ENCODE peak calls at places on chromosomes 3 and 15, in six cellular contexts. One of them, this sample, is unnamed.

GRCh38 chr3:46368569-46368968 is 2.2 kb upstream of the CCR5 start:
- DNase-seq in heart left ventricle: peak; percentile 83
- DNase-seq in heart right ventricle: peak; percentile 46
- DNase-seq in uterus: no peak
- DNase-seq in PC-3: peak; percentile 68
- DNase-seq in suprapubic skin: no peak
- DNase-seq in this sample: no peak

GRCh38 chr3:178947738-178948137 is 123.9 kb downstream of the ZMAT3 start:
- DNase-seq in heart left ventricle: no peak
- DNase-seq in heart right ventricle: no peak
- DNase-seq in uterus: no peak
- DNase-seq in PC-3: no peak
- DNase-seq in suprapubic skin: no peak
- DNase-seq in this sample: no peak

GRCh38 chr15:69973102-69973714 is 124.5 kb downstream of the TLE3 start:
- DNase-seq in heart left ventricle: no peak
- DNase-seq in heart right ventricle: no peak
- DNase-seq in uterus: no peak
- DNase-seq in PC-3: peak; percentile 85
- DNase-seq in suprapubic skin: no peak
- DNase-seq in this sample: no peak

GRCh38 chr15:35606345-35606744 is 60.4 kb upstream of the DPH6 start:
- DNase-seq in heart left ventricle: no peak
- DNase-seq in heart right ventricle: no peak
- DNase-seq in uterus: no peak
- DNase-seq in PC-3: no peak
- DNase-seq in suprapubic skin: no peak
- DNase-seq in this sample: no peak

GRCh38 chr3:124535306-124535705 is 194.9 kb upstream of the UMPS start:
- DNase-seq in heart left ventricle: no peak
- DNase-seq in heart right ventricle: no peak
- DNase-seq in uterus: no peak
- DNase-seq in PC-3: no peak
- DNase-seq in suprapubic skin: no peak
- DNase-seq in this sample: no peak

GRCh38 chr3:62678841-62679240 is 196.4 kb downstream of the CADPS start:
- DNase-seq in heart left ventricle: no peak
- DNase-seq in heart right ventricle: no peak
- DNase-seq in uterus: no peak
- DNase-seq in PC-3: no peak
- DNase-seq in suprapubic skin: no peak
- DNase-seq in this sample: no peak

GRCh38 chr3:125054436-125055164 is 1.2 kb downstream of the HEG1 start:
- DNase-seq in heart left ventricle: no peak
- DNase-seq in heart right ventricle: no peak
- DNase-seq in uterus: no peak
- DNase-seq in PC-3: peak; percentile 38
- DNase-seq in suprapubic skin: no peak
- DNase-seq in this sample: no peak

GRCh38 chr3:182284793-182285192 is 508.5 kb upstream of the ATP11B start:
- DNase-seq in heart left ventricle: no peak
- DNase-seq in heart right ventricle: no peak
- DNase-seq in uterus: no peak
- DNase-seq in PC-3: peak; percentile 82
- DNase-seq in suprapubic skin: no peak
- DNase-seq in this sample: no peak

GRCh38 chr15:91593081-91593480 is 260.4 kb upstream of the SLCO3A1 start:
- DNase-seq in heart left ventricle: no peak
- DNase-seq in heart right ventricle: no peak
- DNase-seq in uterus: no peak
- DNase-seq in PC-3: no peak
- DNase-seq in suprapubic skin: no peak
- DNase-seq in this sample: no peak

GRCh38 chr15:48040166-48040817 is 80.5 kb upstream of the SLC24A5 start:
- DNase-seq in heart left ventricle: no peak
- DNase-seq in heart right ventricle: no peak
- DNase-seq in uterus: no peak
- DNase-seq in PC-3: no peak
- DNase-seq in suprapubic skin: no peak
- DNase-seq in this sample: no peak

GRCh38 chr15:101055411-101055810 is 136.3 kb downstream of the LRRK1 start:
- DNase-seq in heart left ventricle: no peak
- DNase-seq in heart right ventricle: no peak
- DNase-seq in uterus: no peak
- DNase-seq in PC-3: no peak
- DNase-seq in suprapubic skin: no peak
- DNase-seq in this sample: no peak

GRCh38 chr15:99604865-99605264 is 39.1 kb downstream of the MEF2A start:
- DNase-seq in heart left ventricle: no peak
- DNase-seq in heart right ventricle: no peak
- DNase-seq in uterus: no peak
- DNase-seq in PC-3: no peak
- DNase-seq in suprapubic skin: no peak
- DNase-seq in this sample: no peak

GRCh38 chr3:105398407-105398806 is 31.7 kb downstream of the ALCAM start:
- DNase-seq in heart left ventricle: no peak
- DNase-seq in heart right ventricle: no peak
- DNase-seq in uterus: no peak
- DNase-seq in PC-3: peak; percentile 26
- DNase-seq in suprapubic skin: no peak
- DNase-seq in this sample: no peak

GRCh38 chr3:194860725-194861124 is 175.0 kb downstream of the FAM43A start:
- DNase-seq in heart left ventricle: no peak
- DNase-seq in heart right ventricle: no peak
- DNase-seq in uterus: no peak
- DNase-seq in PC-3: peak; percentile 26
- DNase-seq in suprapubic skin: no peak
- DNase-seq in this sample: no peak

GRCh38 chr3:4235690-4236089 is 67.5 kb upstream of the SETMAR start:
- DNase-seq in heart left ventricle: no peak
- DNase-seq in heart right ventricle: no peak
- DNase-seq in uterus: no peak
- DNase-seq in PC-3: no peak
- DNase-seq in suprapubic skin: no peak
- DNase-seq in this sample: no peak

GRCh38 chr15:64137226-64137833 is 14.2 kb upstream of the SNX22 start:
- DNase-seq in heart left ventricle: no peak
- DNase-seq in heart right ventricle: no peak
- DNase-seq in uterus: no peak
- DNase-seq in PC-3: no peak
- DNase-seq in suprapubic skin: no peak
- DNase-seq in this sample: no peak

GRCh38 chr3:8644748-8645390 is at the start of gene SSUH2:
- DNase-seq in heart left ventricle: no peak
- DNase-seq in heart right ventricle: no peak
- DNase-seq in uterus: no peak
- DNase-seq in PC-3: no peak
- DNase-seq in suprapubic skin: no peak
- DNase-seq in this sample: no peak

GRCh38 chr15:81270781-81271491 is 53.0 kb downstream of the STARD5 start:
- DNase-seq in heart left ventricle: no peak
- DNase-seq in heart right ventricle: no peak
- DNase-seq in uterus: no peak
- DNase-seq in PC-3: peak; percentile 31
- DNase-seq in suprapubic skin: no peak
- DNase-seq in this sample: no peak

GRCh38 chr3:122794779-122795673 is at the start of gene SLC49A4:
- DNase-seq in heart left ventricle: peak; percentile 90
- DNase-seq in heart right ventricle: peak; percentile 80
- DNase-seq in uterus: peak; percentile 74
- DNase-seq in PC-3: peak; percentile 89
- DNase-seq in suprapubic skin: peak; percentile 84
- DNase-seq in this sample: peak; percentile 69

GRCh38 chr3:31832576-31832975 is 148.5 kb downstream of the OSBPL10 start:
- DNase-seq in heart left ventricle: no peak
- DNase-seq in heart right ventricle: no peak
- DNase-seq in uterus: no peak
- DNase-seq in PC-3: no peak
- DNase-seq in suprapubic skin: no peak
- DNase-seq in this sample: no peak

GRCh38 chr3:10373686-10374261 is 52.9 kb upstream of the SEC13 start:
- DNase-seq in heart left ventricle: no peak
- DNase-seq in heart right ventricle: no peak
- DNase-seq in uterus: no peak
- DNase-seq in PC-3: peak; percentile 37
- DNase-seq in suprapubic skin: no peak
- DNase-seq in this sample: no peak

GRCh38 chr15:79116771-79117170 is 26.2 kb upstream of the RASGRF1 start:
- DNase-seq in heart left ventricle: no peak
- DNase-seq in heart right ventricle: no peak
- DNase-seq in uterus: no peak
- DNase-seq in PC-3: no peak
- DNase-seq in suprapubic skin: no peak
- DNase-seq in this sample: no peak

GRCh38 chr3:189720746-189721426 is 89.7 kb downstream of the TP63 start:
- DNase-seq in heart left ventricle: no peak
- DNase-seq in heart right ventricle: no peak
- DNase-seq in uterus: no peak
- DNase-seq in PC-3: no peak
- DNase-seq in suprapubic skin: no peak
- DNase-seq in this sample: no peak

GRCh38 chr15:78565951-78566774 is 843 bp downstream of the CHRNA5 start:
- DNase-seq in heart left ventricle: no peak
- DNase-seq in heart right ventricle: no peak
- DNase-seq in uterus: no peak
- DNase-seq in PC-3: peak; percentile 56
- DNase-seq in suprapubic skin: no peak
- DNase-seq in this sample: no peak

GRCh38 chr3:62587579-62588031 is 214.3 kb upstream of the FEZF2 start:
- DNase-seq in heart left ventricle: no peak
- DNase-seq in heart right ventricle: no peak
- DNase-seq in uterus: no peak
- DNase-seq in PC-3: peak; percentile 69
- DNase-seq in suprapubic skin: no peak
- DNase-seq in this sample: peak; percentile 74

GRCh38 chr3:182979719-182980191 is 583 bp downstream of the DCUN1D1 start:
- DNase-seq in heart left ventricle: no peak
- DNase-seq in heart right ventricle: no peak
- DNase-seq in uterus: no peak
- DNase-seq in PC-3: peak; percentile 37
- DNase-seq in suprapubic skin: no peak
- DNase-seq in this sample: no peak

GRCh38 chr15:40582726-40583246 is 11.3 kb upstream of the KNL1 start:
- DNase-seq in heart left ventricle: no peak
- DNase-seq in heart right ventricle: no peak
- DNase-seq in uterus: no peak
- DNase-seq in PC-3: peak; percentile 59
- DNase-seq in suprapubic skin: no peak
- DNase-seq in this sample: no peak

DNA sequence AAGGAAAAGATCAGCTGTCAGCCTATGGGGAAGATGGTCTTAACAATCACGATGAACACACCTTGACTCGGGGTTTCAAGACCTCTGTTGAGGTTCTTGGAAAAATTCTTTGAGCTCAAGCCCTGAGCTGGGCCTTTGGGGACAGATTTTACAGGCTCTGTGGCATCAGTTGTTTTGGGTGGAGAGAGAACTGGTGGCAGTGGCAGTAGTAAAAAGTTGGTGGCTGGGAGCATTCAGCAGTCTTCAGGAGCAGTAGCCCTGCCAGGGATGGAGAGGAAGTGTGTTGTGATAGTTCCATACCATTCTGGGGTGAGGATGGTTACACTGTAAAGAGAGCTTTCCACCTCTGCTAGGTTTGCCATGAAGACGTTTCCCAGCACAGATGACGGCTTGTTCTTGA is 4.9 kb upstream of the KY start:
- DNase-seq in heart left ventricle: no peak
- DNase-seq in heart right ventricle: no peak
- DNase-seq in uterus: no peak
- DNase-seq in PC-3: no peak
- DNase-seq in suprapubic skin: no peak
- DNase-seq in this sample: no peak
- H3K27me3 ChIP-seq in heart left ventricle: no peaks in the 10 kb centered on the region
- H3K27me3 ChIP-seq in heart right ventricle: no peaks in the 10 kb centered on the region
- H3K27me3 ChIP-seq in uterus: no peaks in the 10 kb centered on the region
- H3K27me3 ChIP-seq in PC-3: peaks cover 36% of the 10 kb centered on the region
- H3K27me3 ChIP-seq in suprapubic skin: no peaks in the 10 kb centered on the region
- H3K27me3 ChIP-seq in this sample: peaks cover 7% of the 10 kb centered on the region

DNA sequence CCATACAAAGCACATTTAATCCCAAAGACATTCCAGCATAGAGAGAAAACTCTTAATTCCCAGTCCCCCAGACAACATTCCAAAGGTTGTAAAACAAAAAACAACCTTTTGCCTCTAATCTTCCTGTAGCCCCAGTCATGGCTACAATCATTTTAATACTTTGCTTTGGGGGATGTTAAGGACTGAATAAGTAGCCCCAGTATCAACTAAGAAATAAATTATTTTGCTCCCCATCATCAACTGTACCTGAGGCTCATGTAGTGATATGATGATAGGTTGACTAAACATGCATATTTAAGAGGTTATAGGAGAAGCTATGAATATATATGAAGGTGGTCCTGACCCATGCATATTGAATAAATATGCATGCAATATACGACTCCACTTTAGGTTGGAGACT is 40.6 kb downstream of the PRR20G start:
- DNase-seq in heart left ventricle: no peak
- DNase-seq in heart right ventricle: no peak
- DNase-seq in uterus: no peak
- DNase-seq in PC-3: no peak
- DNase-seq in suprapubic skin: no peak
- DNase-seq in this sample: no peak
- H3K9me3 ChIP-seq in heart left ventricle: peaks cover 27% of the 10 kb centered on the region
- H3K9me3 ChIP-seq in heart right ventricle: no peaks in the 10 kb centered on the region
- H3K9me3 ChIP-seq in uterus: no peaks in the 10 kb centered on the region
- H3K9me3 ChIP-seq in PC-3: no peaks in the 10 kb centered on the region
- H3K9me3 ChIP-seq in suprapubic skin: peaks cover 30% of the 10 kb centered on the region
- H3K9me3 ChIP-seq in this sample: peaks cover 8% of the 10 kb centered on the region

GRCh38 chr15:60243769-60244168 is 154.0 kb downstream of the ANXA2 start:
- DNase-seq in heart left ventricle: no peak
- DNase-seq in heart right ventricle: no peak
- DNase-seq in uterus: no peak
- DNase-seq in PC-3: no peak
- DNase-seq in suprapubic skin: no peak
- DNase-seq in this sample: no peak
- H3K27me3 ChIP-seq in heart left ventricle: no peaks in the 10 kb centered on the region
- H3K27me3 ChIP-seq in heart right ventricle: no peaks in the 10 kb centered on the region
- H3K27me3 ChIP-seq in uterus: no peaks in the 10 kb centered on the region
- H3K27me3 ChIP-seq in PC-3: peaks cover 31% of the 10 kb centered on the region
- H3K27me3 ChIP-seq in suprapubic skin: peaks cover 9% of the 10 kb centered on the region
- H3K27me3 ChIP-seq in this sample: peaks cover 20% of the 10 kb centered on the region

DNA sequence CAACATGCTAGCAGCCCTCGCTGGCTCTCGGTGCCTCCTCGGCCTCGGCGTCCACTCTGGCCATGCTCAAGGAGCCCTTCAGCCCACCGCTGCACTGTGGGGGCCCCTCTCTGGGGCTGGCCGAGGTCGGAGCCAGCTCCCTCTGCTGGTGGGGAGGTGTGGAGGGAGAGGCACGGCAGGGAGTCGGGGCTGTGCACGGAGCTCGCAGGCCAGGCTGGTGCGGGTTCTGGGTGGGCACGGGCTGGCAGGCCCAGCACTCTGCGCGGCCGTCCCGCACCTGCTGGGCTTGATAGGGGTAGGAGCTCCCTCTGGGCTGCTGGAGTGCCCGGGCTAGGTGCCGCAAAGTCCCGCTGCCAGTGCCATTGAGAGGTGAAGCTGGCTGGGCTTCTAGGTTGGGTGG is 251.0 kb downstream of the SQOR start:
- DNase-seq in heart left ventricle: no peak
- DNase-seq in heart right ventricle: no peak
- DNase-seq in uterus: no peak
- DNase-seq in PC-3: no peak
- DNase-seq in suprapubic skin: no peak
- DNase-seq in this sample: peak; percentile 62
- H3K9me3 ChIP-seq in heart left ventricle: peaks cover 3% of the 10 kb centered on the region
- H3K9me3 ChIP-seq in heart right ventricle: no peaks in the 10 kb centered on the region
- H3K9me3 ChIP-seq in uterus: no peaks in the 10 kb centered on the region
- H3K9me3 ChIP-seq in PC-3: no peaks in the 10 kb centered on the region
- H3K9me3 ChIP-seq in suprapubic skin: no peaks in the 10 kb centered on the region
- H3K9me3 ChIP-seq in this sample: no peaks in the 10 kb centered on the region

This sample was measured in RWPE2.